ENCODE peak calls at places on chromosomes 12 and 14, in eight cellular contexts. D, W, M, I, P, G, V and A are unnamed samples.

GRCh38 chr14:63542231-63542999 is 762 bp downstream of the PPP2R5E start:
- DNase-seq in D (no peak), W (peak), M (no peak), I (peak), P (no peak), G (no peak), V (peak), A (peak)

GRCh38 chr12:90173499-90174197 is 465.0 kb upstream of the ATP2B1 start:
- DNase-seq in D (no peak), W (no peak), M (no peak), I (no peak), P (no peak), G (no peak), V (no peak), A (no peak)

GRCh38 chr12:50482566-50482965 is 22.2 kb upstream of the DIP2B start:
- DNase-seq in D (no peak), W (no peak), M (peak), I (no peak), P (no peak), G (no peak), V (no peak), A (no peak)

GRCh38 chr12:52537101-52537500 is 15.8 kb downstream of the KRT71 start:
- DNase-seq in D (no peak), W (no peak), M (no peak), I (no peak), P (no peak), G (no peak), V (no peak), A (no peak)

GRCh38 chr14:60648934-60649814 is at the start of gene SIX1:
- DNase-seq in D (peak), W (peak), M (peak), I (no peak), P (peak), G (peak), V (peak), A (peak)

GRCh38 chr14:22070119-22070982 is 396.7 kb upstream of the OR4E1 start:
- DNase-seq in D (no peak), W (peak), M (no peak), I (peak), P (no peak), G (no peak), V (peak), A (no peak)

GRCh38 chr12:12349711-12350665 is at the start of gene MANSC1:
- DNase-seq in D (no peak), W (peak), M (no peak), I (peak), P (peak), G (peak), V (peak), A (peak)

GRCh38 chr12:8860165-8860961 is 37.9 kb downstream of the A2ML1 start:
- DNase-seq in D (peak), W (no peak), M (peak), I (no peak), P (no peak), G (no peak), V (peak), A (peak)

GRCh38 chr14:44204061-44204815 is 302.8 kb downstream of the FSCB start:
- DNase-seq in D (peak), W (no peak), M (peak), I (no peak), P (no peak), G (no peak), V (no peak), A (no peak)

GRCh38 chr14:67187210-67187609 is 2.0 kb upstream of the GARIN2 start:
- DNase-seq in D (peak), W (no peak), M (peak), I (no peak), P (no peak), G (no peak), V (peak), A (peak)

GRCh38 chr12:124938606-124939427 is 24.4 kb upstream of the UBC start:
- DNase-seq in D (peak), W (peak), M (no peak), I (peak), P (no peak), G (peak), V (peak), A (peak)

GRCh38 chr14:69354383-69355154 is 43.5 kb downstream of the ERH start:
- DNase-seq in D (no peak), W (no peak), M (no peak), I (peak), P (no peak), G (peak), V (no peak), A (no peak)

GRCh38 chr12:24997970-24998582 is 49.2 kb upstream of the BCAT1 start:
- DNase-seq in D (peak), W (no peak), M (peak), I (no peak), P (no peak), G (no peak), V (peak), A (peak)

GRCh38 chr12:66210840-66211239 is 21.8 kb downstream of the IRAK3 start:
- DNase-seq in D (no peak), W (no peak), M (no peak), I (no peak), P (no peak), G (no peak), V (peak), A (no peak)

GRCh38 chr12:9064815-9065606 is 50.7 kb downstream of the A2M start:
- DNase-seq in D (no peak), W (peak), M (peak), I (no peak), P (peak), G (peak), V (peak), A (peak)

GRCh38 chr14:30375280-30375892 is 183.6 kb upstream of the G2E3 start:
- DNase-seq in D (no peak), W (peak), M (peak), I (peak), P (no peak), G (peak), V (peak), A (peak)